ENCODE peak calls at places on chromosomes 11 and 22, in ten cellular contexts. U is Panc1, S is small intestine, I is SJSA1, J is spleen, L is testis, M is pancreas, Z is keratinocyte, R is dorsolateral prefrontal cortex, G is caudate nucleus. E is an unnamed sample.

GRCh38 chr11:33885338-33886005 is 6.4 kb downstream of the LMO2 start:
- DNase-seq in U (no peak), S (no peak), I (no peak), J (no peak), L (no peak), M (no peak), Z (no peak), R (no peak), G (no peak), E (no peak)

GRCh38 chr11:134412508-134413333 is 679 bp upstream of the B3GAT1 start:
- DNase-seq in U (no peak), S (no peak), I (no peak), J (peak), L (peak), M (peak), Z (no peak), R (peak), G (peak), E (peak)

GRCh38 chr11:60782393-60783140 is 2.6 kb upstream of the MS4A10 start:
- DNase-seq in U (no peak), S (no peak), I (no peak), J (peak), L (no peak), M (no peak), Z (no peak), R (no peak), G (no peak), E (no peak)

GRCh38 chr11:124481365-124482323 is 36.1 kb upstream of the OR8B8 start:
- DNase-seq in U (no peak), S (peak), I (no peak), J (no peak), L (peak), M (no peak), Z (no peak), R (peak), G (peak), E (no peak)

GRCh38 chr22:17672417-17672991 is 33.9 kb downstream of the BCL2L13 start:
- DNase-seq in U (no peak), S (no peak), I (no peak), J (no peak), L (no peak), M (no peak), Z (no peak), R (no peak), G (no peak), E (no peak)

GRCh38 chr11:57255618-57256017 is 18.6 kb upstream of the APLNR start:
- DNase-seq in U (no peak), S (no peak), I (peak), J (no peak), L (no peak), M (no peak), Z (no peak), R (no peak), G (no peak), E (no peak)

GRCh38 chr11:75603791-75604736 is 42.0 kb downstream of the SERPINH1 start:
- DNase-seq in U (peak), S (no peak), I (no peak), J (no peak), L (no peak), M (no peak), Z (no peak), R (no peak), G (no peak), E (no peak)

GRCh38 chr11:78094250-78094649 is 14.6 kb upstream of the NDUFC2 start:
- DNase-seq in U (no peak), S (no peak), I (no peak), J (no peak), L (no peak), M (no peak), Z (no peak), R (no peak), G (no peak), E (no peak)

GRCh38 chr11:62148271-62148980 is 24.6 kb downstream of the INCENP start:
- DNase-seq in U (no peak), S (no peak), I (peak), J (peak), L (peak), M (peak), Z (no peak), R (no peak), G (no peak), E (no peak)

GRCh38 chr22:36612458-36612857 is 83.5 kb upstream of the EIF3D start:
- DNase-seq in U (no peak), S (no peak), I (no peak), J (no peak), L (no peak), M (no peak), Z (no peak), R (no peak), G (no peak), E (no peak)

GRCh38 chr11:31793264-31793663 is 17.9 kb downstream of the PAX6 start:
- DNase-seq in U (no peak), S (no peak), I (no peak), J (peak), L (no peak), M (no peak), Z (no peak), R (no peak), G (no peak), E (no peak)

GRCh38 chr11:10348650-10349280 is 43.9 kb downstream of the ADM start:
- DNase-seq in U (no peak), S (no peak), I (no peak), J (no peak), L (no peak), M (no peak), Z (no peak), R (no peak), G (no peak), E (no peak)

GRCh38 chr11:74604311-74604710 is 11.9 kb downstream of the POLD3 start:
- DNase-seq in U (no peak), S (peak), I (no peak), J (no peak), L (no peak), M (no peak), Z (no peak), R (no peak), G (no peak), E (no peak)

GRCh38 chr11:83002047-83002446 is 69.7 kb downstream of the RAB30 start:
- DNase-seq in U (no peak), S (no peak), I (no peak), J (no peak), L (no peak), M (no peak), Z (no peak), R (no peak), G (no peak), E (no peak)

GRCh38 chr11:67299471-67300191 is 3.7 kb upstream of the SSH3 start:
- DNase-seq in U (no peak), S (no peak), I (no peak), J (peak), L (no peak), M (no peak), Z (no peak), R (no peak), G (no peak), E (no peak)

GRCh38 chr11:35343033-35343598 is 76.2 kb downstream of the SLC1A2 start:
- DNase-seq in U (no peak), S (peak), I (no peak), J (no peak), L (no peak), M (no peak), Z (no peak), R (no peak), G (no peak), E (no peak)

GRCh38 chr22:43013355-43014061 is 1.4 kb downstream of the PACSIN2 start:
- DNase-seq in U (no peak), S (peak), I (no peak), J (no peak), L (no peak), M (no peak), Z (no peak), R (no peak), G (no peak), E (no peak)

GRCh38 chr11:69563946-69564780 is 76.8 kb upstream of the CCND1 start:
- DNase-seq in U (no peak), S (no peak), I (peak), J (no peak), L (no peak), M (no peak), Z (no peak), R (no peak), G (no peak), E (no peak)

GRCh38 chr22:44685384-44686056 is 16.5 kb upstream of the PRR5 start:
- DNase-seq in U (no peak), S (peak), I (peak), J (peak), L (no peak), M (no peak), Z (peak), R (no peak), G (no peak), E (no peak)

GRCh38 chr11:12441081-12441801 is 63.9 kb downstream of the PARVA start:
- DNase-seq in U (no peak), S (no peak), I (no peak), J (no peak), L (no peak), M (no peak), Z (no peak), R (no peak), G (no peak), E (no peak)

GRCh38 chr11:76240143-76240505 is 33.8 kb upstream of the WNT11 start:
- DNase-seq in U (no peak), S (no peak), I (no peak), J (peak), L (no peak), M (no peak), Z (no peak), R (no peak), G (no peak), E (no peak)

GRCh38 chr11:5922749-5923426 is 19.2 kb upstream of the OR56A3 start:
- DNase-seq in U (no peak), S (no peak), I (no peak), J (no peak), L (no peak), M (no peak), Z (peak), R (no peak), G (no peak), E (no peak)

GRCh38 chr22:45680932-45681700 is 9.5 kb downstream of the ATXN10 start:
- DNase-seq in U (no peak), S (no peak), I (no peak), J (no peak), L (no peak), M (no peak), Z (no peak), R (no peak), G (no peak), E (no peak)

GRCh38 chr22:33402325-33402724 is 344.1 kb upstream of the SYN3 start:
- DNase-seq in U (no peak), S (no peak), I (no peak), J (no peak), L (no peak), M (no peak), Z (no peak), R (no peak), G (no peak), E (no peak)

GRCh38 chr11:134541355-134541754 is 129.3 kb upstream of the B3GAT1 start:
- DNase-seq in U (no peak), S (no peak), I (peak), J (no peak), L (no peak), M (no peak), Z (no peak), R (no peak), G (no peak), E (no peak)

GRCh38 chr22:20761536-20761935 is 12.4 kb upstream of the SERPIND1 start:
- DNase-seq in U (no peak), S (no peak), I (no peak), J (no peak), L (no peak), M (no peak), Z (no peak), R (no peak), G (no peak), E (no peak)

GRCh38 chr22:38304526-38304925 is 12.7 kb downstream of the CSNK1E start:
- DNase-seq in U (no peak), S (no peak), I (no peak), J (no peak), L (no peak), M (no peak), Z (no peak), R (no peak), G (no peak), E (no peak)

GRCh38 chr22:31822523-31822922 is 68.7 kb downstream of the DEPDC5 start:
- DNase-seq in U (no peak), S (no peak), I (no peak), J (no peak), L (no peak), M (no peak), Z (no peak), R (no peak), G (no peak), E (no peak)

GRCh38 chr11:106242723-106243405 is 165.4 kb downstream of the AASDHPPT start:
- DNase-seq in U (no peak), S (no peak), I (no peak), J (no peak), L (no peak), M (no peak), Z (no peak), R (no peak), G (no peak), E (no peak)

GRCh38 chr11:83027794-83028193 is 43.9 kb downstream of the RAB30 start:
- DNase-seq in U (no peak), S (no peak), I (no peak), J (no peak), L (no peak), M (no peak), Z (no peak), R (no peak), G (no peak), E (no peak)

GRCh38 chr22:17964153-17964552 is 60.2 kb downstream of the MICAL3 start:
- DNase-seq in U (no peak), S (no peak), I (no peak), J (peak), L (no peak), M (no peak), Z (no peak), R (no peak), G (no peak), E (no peak)

DNA sequence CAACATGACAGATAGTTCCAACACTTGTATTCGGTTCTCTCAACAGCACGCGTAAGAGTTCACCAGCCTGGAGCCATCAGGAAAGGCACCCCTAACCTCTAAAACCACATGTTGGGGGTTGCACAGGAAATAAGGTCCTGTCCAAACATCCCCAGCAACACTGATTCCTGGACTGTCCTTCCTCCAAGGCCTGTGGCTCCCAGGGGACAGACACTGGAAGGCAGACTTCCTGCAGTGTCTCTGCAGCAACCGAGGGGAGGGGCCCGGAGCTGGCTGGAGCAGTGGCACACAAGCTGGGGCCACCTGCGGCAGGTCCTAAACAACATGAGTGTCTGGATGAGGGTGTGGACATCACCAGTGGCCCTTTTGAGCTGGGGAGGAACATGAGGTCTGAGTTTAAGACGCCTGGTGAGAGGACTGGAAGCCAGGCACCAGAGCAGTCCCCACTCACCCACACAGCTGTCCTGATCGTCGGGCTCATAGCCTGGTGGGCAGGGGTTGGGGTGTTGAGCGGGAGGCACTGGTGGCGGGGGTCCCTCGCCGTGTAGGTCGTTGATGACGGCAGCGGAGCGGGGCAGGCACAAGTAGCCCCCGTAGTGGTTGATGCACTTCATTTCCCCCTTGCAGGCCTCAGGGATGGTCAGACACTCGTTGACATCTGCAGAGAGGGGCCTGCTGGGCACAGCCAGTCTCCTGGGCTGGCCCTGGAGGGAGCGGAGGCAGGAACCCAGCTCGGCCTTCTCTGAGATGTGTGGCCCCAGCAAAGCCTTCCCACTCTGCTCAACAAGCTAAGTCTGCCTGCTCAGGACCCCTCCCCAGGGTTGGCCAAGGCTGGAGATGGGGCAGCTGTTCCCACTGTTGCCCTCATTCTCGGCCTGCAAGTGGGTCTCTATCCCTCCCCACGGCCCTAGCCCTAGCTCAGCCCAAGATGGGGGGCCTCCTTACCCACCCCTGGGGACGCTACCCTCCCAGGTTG is 1.6 kb downstream of the EFEMP2 start:
- DNase-seq in U (no peak), S (no peak), I (peak), J (peak), L (no peak), M (no peak), Z (no peak), R (no peak), G (peak), E (no peak)
- H3K27ac ChIP-seq in U (peak), S (peak), I (peak), J (peak), L (peak), M (peak), Z (no peak), R (no peak), G (no peak), E (no peak)

GRCh38 chr11:120335928-120336640 is at the start of gene ARHGEF12:
- DNase-seq in U (no peak), S (peak), I (peak), J (peak), L (peak), M (peak), Z (no peak), R (peak), G (peak), E (peak)

GRCh38 chr11:120337133-120337895 is 1.1 kb downstream of the ARHGEF12 start:
- DNase-seq in U (no peak), S (peak), I (no peak), J (peak), L (peak), M (peak), Z (no peak), R (no peak), G (no peak), E (no peak)

GRCh38 chr11:120336641-120337132 is 474 bp downstream of the ARHGEF12 start:
- DNase-seq in U (no peak), S (no peak), I (peak), J (no peak), L (peak), M (no peak), Z (no peak), R (no peak), G (no peak), E (peak)

GRCh38 chr11:120339394-120339890 is 3.2 kb downstream of the ARHGEF12 start:
- DNase-seq in U (no peak), S (peak), I (no peak), J (no peak), L (peak), M (no peak), Z (no peak), R (peak), G (peak), E (peak)

DNA sequence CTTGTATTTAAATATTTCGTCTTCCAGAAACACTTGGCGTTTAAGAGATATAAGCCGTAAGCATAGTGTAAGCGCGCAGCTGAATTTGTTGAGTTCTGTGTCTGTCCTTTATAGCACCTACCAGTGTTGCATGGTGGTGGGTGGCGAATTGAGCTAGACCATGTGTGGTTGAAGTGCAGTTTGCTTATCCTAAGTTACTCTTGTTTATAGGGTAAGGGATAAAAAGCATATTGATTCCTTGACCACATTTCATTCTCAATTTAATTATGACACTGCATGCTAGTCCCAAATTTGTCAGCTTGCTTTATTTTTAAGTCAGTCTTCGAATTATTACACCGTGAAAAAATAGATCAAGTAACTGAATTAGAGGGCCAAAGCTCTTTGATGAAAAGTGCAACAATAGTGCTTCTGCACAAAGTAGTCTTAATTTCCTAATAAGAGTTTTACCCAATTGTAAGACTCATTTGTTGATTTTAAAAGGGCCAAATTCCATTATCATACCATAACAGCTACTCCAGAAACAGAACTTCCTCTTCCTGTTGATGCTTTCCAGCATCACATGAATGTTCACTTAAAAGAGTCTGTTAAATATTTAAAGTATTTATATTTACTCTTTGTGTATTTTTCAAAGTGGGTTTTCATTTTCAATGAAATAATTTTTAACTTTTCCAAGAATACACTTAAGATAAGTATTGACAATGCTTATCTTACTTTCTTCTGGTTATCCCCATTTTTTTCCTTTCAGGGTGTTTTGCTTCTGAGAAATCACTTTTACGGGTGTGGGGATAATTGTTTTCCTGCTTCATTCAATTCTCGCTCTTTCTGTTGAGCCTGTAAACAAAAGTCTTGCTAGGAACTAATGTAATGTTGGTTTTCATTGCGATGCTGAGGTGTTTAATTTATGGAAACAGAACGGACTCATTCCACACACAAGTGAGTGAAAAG is 2.0 kb downstream of the ARHGEF12 start:
- DNase-seq in U (no peak), S (peak), I (no peak), J (no peak), L (peak), M (no peak), Z (no peak), R (no peak), G (no peak), E (no peak)
- H3K27ac ChIP-seq in U (peak), S (peak), I (no peak), J (peak), L (peak), M (peak), Z (peak), R (peak), G (peak), E (no peak)

DNA sequence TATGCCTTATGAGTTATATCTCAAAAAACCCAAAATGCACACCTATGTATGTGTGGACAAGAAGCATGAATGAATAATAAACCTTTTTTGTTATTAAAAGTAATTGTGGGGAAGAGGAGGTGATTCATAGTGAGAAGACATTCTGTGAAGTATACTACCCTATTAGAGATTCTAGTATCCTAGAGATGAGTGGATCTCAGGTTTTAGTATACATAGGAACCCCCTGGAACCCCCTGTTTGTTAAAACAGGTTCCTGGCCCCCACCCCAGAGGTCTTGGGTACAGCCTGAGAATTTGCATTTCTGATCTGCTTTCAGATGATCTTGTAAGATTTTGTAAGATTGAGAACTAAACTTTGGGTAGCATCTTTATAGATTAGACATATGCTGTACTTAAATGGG is 17.5 kb downstream of the NUCB2 start:
- DNase-seq in U (no peak), S (no peak), I (no peak), J (no peak), L (no peak), M (no peak), Z (no peak), R (no peak), G (no peak), E (no peak)
- H3K27ac ChIP-seq in U (no peak), S (no peak), I (no peak), J (no peak), L (peak), M (no peak), Z (no peak), R (no peak), G (no peak), E (no peak)

DNA sequence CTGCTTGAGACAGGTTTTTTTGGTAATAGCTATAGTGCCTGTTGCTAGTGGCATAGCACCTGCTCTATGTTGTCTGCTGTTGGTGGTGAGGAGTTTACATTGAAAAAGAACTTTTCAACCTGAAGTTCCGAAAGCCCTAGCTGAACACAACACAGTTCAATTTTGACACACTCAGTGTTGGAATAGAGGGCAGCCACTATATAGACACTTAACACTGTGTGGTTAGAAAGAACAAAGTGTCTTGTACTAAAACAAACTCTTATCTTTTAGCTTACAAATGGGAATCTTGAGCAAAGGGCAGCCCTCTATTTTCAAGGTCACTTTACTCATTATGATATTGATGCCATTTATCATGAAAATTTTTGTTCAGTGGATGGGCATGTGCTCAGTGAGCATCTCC is 18.4 kb downstream of the TBCEL start:
- DNase-seq in U (no peak), S (no peak), I (no peak), J (no peak), L (no peak), M (no peak), Z (no peak), R (no peak), G (no peak), E (no peak)
- H3K27ac ChIP-seq in U (no peak), S (no peak), I (no peak), J (no peak), L (no peak), M (no peak), Z (no peak), R (no peak), G (no peak), E (no peak)